ENCODE peak calls at places on chromosomes 11 and 22, in eight cellular contexts. L, K, M, T, Z, E, J and V are unnamed samples.

GRCh38 chr22:33803371-33803770 is 116.9 kb downstream of the LARGE1 start:
- DNase-seq in L (no peak), K (peak; percentile 98), M (peak; percentile 5), T (no peak), Z (no peak), E (no peak), J (peak; percentile 87), V (no peak)

GRCh38 chr11:126332221-126332711 is 23.2 kb upstream of the ST3GAL4 start:
- DNase-seq in L (no peak), K (peak; percentile 90), M (peak; percentile 97), T (peak; percentile 70), Z (no peak), E (no peak), J (peak; percentile 57), V (no peak)

GRCh38 chr11:14852571-14853177 is 39.4 kb downstream of the CYP2R1 start:
- DNase-seq in L (no peak), K (no peak), M (peak; percentile 4), T (no peak), Z (no peak), E (no peak), J (no peak), V (no peak)

GRCh38 chr11:43952401-43953342 is 10.2 kb downstream of the C11orf96 start:
- DNase-seq in L (no peak), K (no peak), M (no peak), T (no peak), Z (no peak), E (peak; percentile 62), J (no peak), V (no peak)

GRCh38 chr11:70916321-70916720 is 336.1 kb downstream of the SHANK2 start:
- DNase-seq in L (no peak), K (no peak), M (no peak), T (no peak), Z (no peak), E (no peak), J (no peak), V (no peak)

GRCh38 chr11:67691149-67691548 is 16.7 kb upstream of the ALDH3B2 start:
- DNase-seq in L (no peak), K (no peak), M (peak; percentile 14), T (no peak), Z (no peak), E (no peak), J (no peak), V (no peak)

GRCh38 chr22:39904864-39905263 is 4.0 kb downstream of the GRAP2 start:
- DNase-seq in L (no peak), K (no peak), M (no peak), T (no peak), Z (no peak), E (no peak), J (no peak), V (no peak)

GRCh38 chr22:35835998-35836691 is 118.5 kb downstream of the APOL5 start:
- DNase-seq in L (peak; percentile 71), K (peak; percentile 86), M (peak; percentile 96), T (peak; percentile 45), Z (no peak), E (no peak), J (peak; percentile 45), V (no peak)

GRCh38 chr11:32433249-32434115 is 1.9 kb downstream of the WT1 start:
- DNase-seq in L (no peak), K (no peak), M (no peak), T (peak; percentile 38), Z (no peak), E (no peak), J (no peak), V (no peak)

GRCh38 chr11:73154178-73154577 is 12.1 kb upstream of the FCHSD2 start:
- DNase-seq in L (no peak), K (no peak), M (no peak), T (no peak), Z (peak; percentile 82), E (peak; percentile 77), J (no peak), V (peak; percentile 95)

GRCh38 chr11:11667056-11667455 is 45.3 kb upstream of the GALNT18 start:
- DNase-seq in L (no peak), K (no peak), M (peak; percentile 12), T (no peak), Z (no peak), E (no peak), J (no peak), V (no peak)
- TF ChIP-seq CTCF in L (no peak), K (no peak), M (no peak), T (no peak), Z (no peak), E (no peak), J (no peak), V (peak; percentile 31)

GRCh38 chr11:44959064-44959463 is 8.4 kb upstream of the TP53I11 start:
- DNase-seq in L (no peak), K (no peak), M (no peak), T (no peak), Z (no peak), E (no peak), J (no peak), V (no peak)

GRCh38 chr11:44958165-44958564 is 7.5 kb upstream of the TP53I11 start:
- DNase-seq in L (no peak), K (no peak), M (no peak), T (no peak), Z (no peak), E (no peak), J (no peak), V (no peak)

GRCh38 chr11:44954051-44954906 is 3.6 kb upstream of the TP53I11 start:
- DNase-seq in L (no peak), K (no peak), M (no peak), T (no peak), Z (no peak), E (no peak), J (no peak), V (no peak)

GRCh38 chr11:44955019-44955738 is 4.5 kb upstream of the TP53I11 start:
- DNase-seq in L (no peak), K (peak; percentile 92), M (peak; percentile 75), T (no peak), Z (no peak), E (peak; percentile 92), J (peak; percentile 23), V (no peak)

GRCh38 chr11:44957051-44957515 is 6.4 kb upstream of the TP53I11 start:
- DNase-seq in L (no peak), K (no peak), M (no peak), T (no peak), Z (no peak), E (no peak), J (no peak), V (no peak)
- H3K4me3 ChIP-seq in L (no peak overlapping the region), K (no peak overlapping the region), M (no peak overlapping the region), T (no peak overlapping the region), Z (no peak overlapping the region), E (no peak overlapping the region), J (no peak overlapping the region), V (no peak overlapping the region)

GRCh38 chr11:35010656-35011055 is 94.2 kb downstream of the PDHX start:
- DNase-seq in L (no peak), K (no peak), M (no peak), T (no peak), Z (no peak), E (no peak), J (no peak), V (no peak)
- TF ChIP-seq CTCF in L (no peak), K (no peak), M (no peak), T (no peak), Z (no peak), E (no peak), J (no peak), V (no peak)

GRCh38 chr22:46500201-46500600 is 37.2 kb downstream of the CELSR1 start:
- DNase-seq in L (no peak), K (no peak), M (no peak), T (no peak), Z (no peak), E (no peak), J (no peak), V (no peak)

GRCh38 chr22:46502776-46503175 is 34.6 kb downstream of the CELSR1 start:
- DNase-seq in L (no peak), K (no peak), M (no peak), T (no peak), Z (no peak), E (no peak), J (no peak), V (no peak)

GRCh38 chr22:46501701-46502100 is 35.7 kb downstream of the CELSR1 start:
- DNase-seq in L (no peak), K (peak; percentile 76), M (peak; percentile 48), T (no peak), Z (no peak), E (no peak), J (peak; percentile 26), V (no peak)

GRCh38 chr22:46502346-46502745 is 35.1 kb downstream of the CELSR1 start:
- DNase-seq in L (no peak), K (no peak), M (no peak), T (no peak), Z (no peak), E (no peak), J (no peak), V (no peak)

DNA sequence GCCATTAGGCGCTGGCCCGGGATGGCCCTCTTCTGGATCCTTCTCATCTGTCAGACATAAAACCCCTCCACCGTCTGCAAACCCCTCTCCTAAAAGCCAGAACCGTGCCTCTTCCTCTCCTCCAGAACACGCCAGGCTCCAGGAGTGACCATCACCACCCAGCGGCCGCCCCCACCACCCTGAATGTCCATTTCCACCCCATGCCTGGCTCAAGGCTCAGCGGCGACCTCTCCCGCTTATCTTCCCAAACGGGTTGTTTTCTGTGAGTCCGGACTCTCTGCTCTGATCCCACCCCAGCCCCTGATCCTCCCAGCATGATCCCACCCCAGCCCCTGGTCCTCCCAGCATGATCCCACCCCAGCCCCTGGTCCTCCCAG is 37.6 kb downstream of the CELSR1 start:
- DNase-seq in L (no peak), K (no peak), M (no peak), T (no peak), Z (no peak), E (no peak), J (no peak), V (no peak)
- H3K4me3 ChIP-seq in L (no peak overlapping the region), K (no peak overlapping the region), M (no peak overlapping the region), T (no peak overlapping the region), Z (no peak overlapping the region), E (no peak overlapping the region), J (no peak overlapping the region), V (no peak overlapping the region)

DNA sequence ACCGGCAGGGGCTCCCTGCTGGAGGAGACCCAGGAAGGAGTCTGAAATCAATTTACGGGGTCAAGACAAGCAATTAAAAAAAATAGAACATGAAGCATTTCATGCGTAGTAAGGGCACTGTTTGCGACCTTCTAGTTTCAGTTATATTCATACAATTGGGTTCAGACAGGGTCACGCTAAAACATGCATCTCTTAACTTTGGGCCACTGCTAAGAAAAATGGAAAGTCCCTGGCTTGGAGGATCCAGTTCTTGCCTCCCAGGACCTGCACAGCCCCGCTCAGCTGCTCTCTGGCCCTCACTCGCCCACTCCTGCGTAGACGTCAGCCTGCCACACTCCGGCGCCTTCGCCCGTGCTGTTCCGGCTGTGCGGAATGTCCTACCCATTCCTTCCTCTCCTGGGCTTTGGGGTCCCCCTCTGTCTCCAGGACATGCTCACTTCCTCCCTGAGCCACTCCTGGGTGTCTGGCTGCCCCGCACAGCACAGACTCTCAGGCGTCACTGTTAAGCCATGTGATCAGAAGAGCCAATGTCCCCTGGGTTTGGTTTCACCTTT is 12.8 kb downstream of the NFAM1 start:
- DNase-seq in L (no peak), K (no peak), M (no peak), T (no peak), Z (peak; percentile 51), E (no peak), J (no peak), V (peak; percentile 50)
- TF ChIP-seq CTCF in L (no peak), K (no peak), M (no peak), T (no peak), Z (no peak), E (no peak), J (no peak), V (no peak)

GRCh38 chr11:68950776-68951175 is 30.0 kb downstream of the MRGPRD start:
- DNase-seq in L (no peak), K (no peak), M (no peak), T (no peak), Z (no peak), E (no peak), J (no peak), V (no peak)
- H3K4me3 ChIP-seq in L (no peak overlapping the region), K (no peak overlapping the region), M (no peak overlapping the region), T (no peak overlapping the region), Z (no peak overlapping the region), E (no peak overlapping the region), J (no peak overlapping the region), V (no peak overlapping the region)